ENCODE peak calls at places on chromosomes 5 and 9, in five cellular contexts. One of them, this sample, is unnamed.

GRCh38 chr9:35714123-35714522 is 17.9 kb downstream of the TLN1 start:
- DNase-seq in progenitor cell of endocrine pancreas: no peak
- DNase-seq in glutamatergic neuron: no peak
- DNase-seq in A549: no peak
- DNase-seq in B cell: no peak
- DNase-seq in this sample: no peak

GRCh38 chr9:88722753-88723152 is 187.8 kb downstream of the NXNL2 start:
- DNase-seq in A549: peak; percentile 53
- DNase-seq in B cell: no peak
- DNase-seq in glutamatergic neuron: no peak
- DNase-seq in progenitor cell of endocrine pancreas: no peak
- DNase-seq in this sample: peak; percentile 28

GRCh38 chr9:22742401-22742800 is 295.8 kb downstream of the DMRTA1 start:
- DNase-seq in glutamatergic neuron: no peak
- DNase-seq in B cell: no peak
- DNase-seq in progenitor cell of endocrine pancreas: no peak
- DNase-seq in A549: no peak
- DNase-seq in this sample: no peak

GRCh38 chr9:112705773-112706427 is 12.0 kb downstream of the INIP start:
- DNase-seq in B cell: no peak
- DNase-seq in A549: peak; percentile 48
- DNase-seq in progenitor cell of endocrine pancreas: no peak
- DNase-seq in glutamatergic neuron: peak; percentile 24
- DNase-seq in this sample: no peak

GRCh38 chr5:106508894-106509293 is 1161.8 kb downstream of the EFNA5 start:
- DNase-seq in A549: no peak
- DNase-seq in glutamatergic neuron: no peak
- DNase-seq in B cell: no peak
- DNase-seq in progenitor cell of endocrine pancreas: no peak
- DNase-seq in this sample: no peak

GRCh38 chr5:66933066-66933465 is 263.5 kb downstream of the CD180 start:
- DNase-seq in A549: no peak
- DNase-seq in progenitor cell of endocrine pancreas: no peak
- DNase-seq in B cell: no peak
- DNase-seq in glutamatergic neuron: no peak
- DNase-seq in this sample: no peak

GRCh38 chr5:180832638-180833068 is 28.4 kb downstream of the ZFP62 start:
- DNase-seq in A549: no peak
- DNase-seq in B cell: peak; percentile 53
- DNase-seq in progenitor cell of endocrine pancreas: no peak
- DNase-seq in glutamatergic neuron: no peak
- DNase-seq in this sample: peak; percentile 67

GRCh38 chr5:76489877-76490688 is 87.0 kb downstream of the IQGAP2 start:
- DNase-seq in B cell: no peak
- DNase-seq in glutamatergic neuron: no peak
- DNase-seq in progenitor cell of endocrine pancreas: no peak
- DNase-seq in A549: no peak
- DNase-seq in this sample: no peak

GRCh38 chr9:29044959-29045358 is 1471.7 kb upstream of the C9orf72 start:
- DNase-seq in A549: peak; percentile 19
- DNase-seq in B cell: no peak
- DNase-seq in progenitor cell of endocrine pancreas: no peak
- DNase-seq in glutamatergic neuron: no peak
- DNase-seq in this sample: no peak

GRCh38 chr9:20041717-20042116 is 252.9 kb upstream of the SLC24A2 start:
- DNase-seq in glutamatergic neuron: no peak
- DNase-seq in A549: no peak
- DNase-seq in B cell: no peak
- DNase-seq in progenitor cell of endocrine pancreas: no peak
- DNase-seq in this sample: no peak

GRCh38 chr5:122498163-122498562 is 186.1 kb downstream of the SNCAIP start:
- DNase-seq in progenitor cell of endocrine pancreas: no peak
- DNase-seq in B cell: no peak
- DNase-seq in A549: no peak
- DNase-seq in glutamatergic neuron: peak; percentile 51
- DNase-seq in this sample: no peak

GRCh38 chr5:33692983-33693382 is 198.8 kb downstream of the ADAMTS12 start:
- DNase-seq in A549: no peak
- DNase-seq in glutamatergic neuron: no peak
- DNase-seq in B cell: no peak
- DNase-seq in progenitor cell of endocrine pancreas: no peak
- DNase-seq in this sample: no peak

GRCh38 chr5:173041881-173042481 is 14.2 kb upstream of the CREBRF start:
- DNase-seq in glutamatergic neuron: no peak
- DNase-seq in A549: no peak
- DNase-seq in progenitor cell of endocrine pancreas: no peak
- DNase-seq in B cell: no peak
- DNase-seq in this sample: no peak

GRCh38 chr9:136587145-136587943 is 41.5 kb upstream of the NOTCH1 start:
- DNase-seq in B cell: no peak
- DNase-seq in progenitor cell of endocrine pancreas: no peak
- DNase-seq in A549: no peak
- DNase-seq in glutamatergic neuron: no peak
- DNase-seq in this sample: no peak

GRCh38 chr9:125433461-125434001 is 171.9 kb downstream of the GAPVD1 start:
- DNase-seq in progenitor cell of endocrine pancreas: no peak
- DNase-seq in A549: no peak
- DNase-seq in glutamatergic neuron: no peak
- DNase-seq in B cell: no peak
- DNase-seq in this sample: no peak

GRCh38 chr5:112737088-112737471 is 605 bp upstream of the APC start:
- DNase-seq in progenitor cell of endocrine pancreas: no peak
- DNase-seq in glutamatergic neuron: no peak
- DNase-seq in B cell: no peak
- DNase-seq in A549: no peak
- DNase-seq in this sample: no peak

GRCh38 chr9:21153688-21154608 is 12.3 kb upstream of the IFNW1 start:
- DNase-seq in progenitor cell of endocrine pancreas: no peak
- DNase-seq in B cell: no peak
- DNase-seq in glutamatergic neuron: no peak
- DNase-seq in A549: peak; percentile 28
- DNase-seq in this sample: peak; percentile 34

GRCh38 chr5:81631124-81631523 is 119.8 kb downstream of the SSBP2 start:
- DNase-seq in progenitor cell of endocrine pancreas: no peak
- DNase-seq in A549: no peak
- DNase-seq in B cell: no peak
- DNase-seq in glutamatergic neuron: no peak
- DNase-seq in this sample: peak; percentile 89

GRCh38 chr5:415928-416635 is 26.9 kb upstream of the EXOC3 start:
- DNase-seq in A549: no peak
- DNase-seq in B cell: no peak
- DNase-seq in glutamatergic neuron: no peak
- DNase-seq in progenitor cell of endocrine pancreas: no peak
- DNase-seq in this sample: no peak

GRCh38 chr9:1947438-1947837 is 67.7 kb upstream of the SMARCA2 start:
- DNase-seq in A549: no peak
- DNase-seq in progenitor cell of endocrine pancreas: no peak
- DNase-seq in glutamatergic neuron: no peak
- DNase-seq in B cell: no peak
- DNase-seq in this sample: no peak

GRCh38 chr9:123365287-123365880 is 9.4 kb downstream of the CRB2 start:
- DNase-seq in glutamatergic neuron: no peak
- DNase-seq in progenitor cell of endocrine pancreas: no peak
- DNase-seq in A549: peak; percentile 44
- DNase-seq in B cell: no peak
- DNase-seq in this sample: no peak

GRCh38 chr5:135013947-135014570 is 20.0 kb downstream of the PITX1 start:
- DNase-seq in B cell: no peak
- DNase-seq in glutamatergic neuron: peak; percentile 11
- DNase-seq in progenitor cell of endocrine pancreas: no peak
- DNase-seq in A549: no peak
- DNase-seq in this sample: no peak

GRCh38 chr5:166340039-166340438 is 1951.4 kb upstream of the WWC1 start:
- DNase-seq in glutamatergic neuron: no peak
- DNase-seq in B cell: no peak
- DNase-seq in A549: no peak
- DNase-seq in progenitor cell of endocrine pancreas: no peak
- DNase-seq in this sample: no peak

GRCh38 chr5:170627271-170627670 is 123.5 kb downstream of the KCNIP1 start:
- DNase-seq in B cell: no peak
- DNase-seq in progenitor cell of endocrine pancreas: no peak
- DNase-seq in glutamatergic neuron: no peak
- DNase-seq in A549: no peak
- DNase-seq in this sample: no peak

GRCh38 chr5:88682797-88683496 is 200.0 kb downstream of the MEF2C start:
- DNase-seq in glutamatergic neuron: no peak
- DNase-seq in B cell: no peak
- DNase-seq in progenitor cell of endocrine pancreas: no peak
- DNase-seq in A549: no peak
- DNase-seq in this sample: no peak

GRCh38 chr5:91076138-91076537 is 307.0 kb downstream of the ARRDC3 start:
- DNase-seq in B cell: no peak
- DNase-seq in progenitor cell of endocrine pancreas: no peak
- DNase-seq in A549: no peak
- DNase-seq in glutamatergic neuron: no peak
- DNase-seq in this sample: no peak

GRCh38 chr5:91070761-91071429 is 312.2 kb downstream of the ARRDC3 start:
- DNase-seq in B cell: no peak
- DNase-seq in glutamatergic neuron: no peak
- DNase-seq in A549: no peak
- DNase-seq in progenitor cell of endocrine pancreas: no peak
- DNase-seq in this sample: no peak

GRCh38 chr5:91072891-91073290 is 310.2 kb downstream of the ARRDC3 start:
- DNase-seq in A549: no peak
- DNase-seq in B cell: no peak
- DNase-seq in glutamatergic neuron: no peak
- DNase-seq in progenitor cell of endocrine pancreas: no peak
- DNase-seq in this sample: no peak

GRCh38 chr5:91077623-91078022 is 305.5 kb downstream of the ARRDC3 start:
- DNase-seq in B cell: no peak
- DNase-seq in glutamatergic neuron: no peak
- DNase-seq in progenitor cell of endocrine pancreas: no peak
- DNase-seq in A549: no peak
- DNase-seq in this sample: no peak

DNA sequence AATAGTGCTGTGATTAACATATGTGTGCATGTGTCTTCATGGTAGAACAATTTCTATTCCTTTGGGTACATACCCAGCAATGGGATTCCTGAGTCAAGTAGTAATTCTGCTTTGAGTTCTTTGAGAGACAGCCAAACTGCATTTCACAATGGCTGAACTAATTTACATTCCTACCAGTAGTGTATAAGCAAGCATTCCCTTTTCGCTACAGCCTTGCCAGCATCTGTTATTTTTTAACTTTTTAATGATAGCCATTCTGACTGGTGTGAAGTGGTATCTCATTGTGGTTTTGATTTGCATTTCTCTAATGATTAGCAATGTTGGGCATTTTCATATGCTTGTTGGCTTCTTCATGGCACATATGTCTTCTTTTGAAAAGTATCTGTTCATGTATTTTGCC is 308.5 kb downstream of the ARRDC3 start:
- DNase-seq in progenitor cell of endocrine pancreas: no peak
- DNase-seq in B cell: no peak
- DNase-seq in A549: peak; percentile 12
- DNase-seq in glutamatergic neuron: no peak
- DNase-seq in this sample: no peak
- TF ChIP-seq CTCF in progenitor cell of endocrine pancreas: no peak
- TF ChIP-seq CTCF in B cell: no peak
- TF ChIP-seq CTCF in A549: no peak
- TF ChIP-seq CTCF in glutamatergic neuron: no peak
- TF ChIP-seq CTCF in this sample: no peak

GRCh38 chr9:85142461-85143401 is 473.2 kb downstream of the NTRK2 start:
- DNase-seq in glutamatergic neuron: no peak
- DNase-seq in progenitor cell of endocrine pancreas: no peak
- DNase-seq in A549: peak; percentile 16
- DNase-seq in B cell: no peak
- DNase-seq in this sample: peak; percentile 55
- TF ChIP-seq CTCF in glutamatergic neuron: peak; percentile 40
- TF ChIP-seq CTCF in progenitor cell of endocrine pancreas: peak; percentile 61
- TF ChIP-seq CTCF in A549: peak; percentile 19
- TF ChIP-seq CTCF in B cell: peak; percentile 18
- TF ChIP-seq CTCF in this sample: peak; percentile 69

GRCh38 chr5:133319905-133320520 is 268.2 kb downstream of the HSPA4 start:
- DNase-seq in progenitor cell of endocrine pancreas: no peak
- DNase-seq in B cell: no peak
- DNase-seq in glutamatergic neuron: no peak
- DNase-seq in A549: peak; percentile 19
- DNase-seq in this sample: no peak
- TF ChIP-seq CTCF in progenitor cell of endocrine pancreas: peak; percentile 35
- TF ChIP-seq CTCF in B cell: no peak
- TF ChIP-seq CTCF in glutamatergic neuron: no peak
- TF ChIP-seq CTCF in A549: peak; percentile 29
- TF ChIP-seq CTCF in this sample: no peak

GRCh38 chr5:29351170-29351569 is 1842.3 kb upstream of the CDH6 start:
- DNase-seq in B cell: no peak
- DNase-seq in A549: no peak
- DNase-seq in progenitor cell of endocrine pancreas: no peak
- DNase-seq in glutamatergic neuron: no peak
- DNase-seq in this sample: no peak
- TF ChIP-seq CTCF in B cell: no peak
- TF ChIP-seq CTCF in A549: no peak
- TF ChIP-seq CTCF in progenitor cell of endocrine pancreas: no peak
- TF ChIP-seq CTCF in glutamatergic neuron: no peak
- TF ChIP-seq CTCF in this sample: no peak

DNA sequence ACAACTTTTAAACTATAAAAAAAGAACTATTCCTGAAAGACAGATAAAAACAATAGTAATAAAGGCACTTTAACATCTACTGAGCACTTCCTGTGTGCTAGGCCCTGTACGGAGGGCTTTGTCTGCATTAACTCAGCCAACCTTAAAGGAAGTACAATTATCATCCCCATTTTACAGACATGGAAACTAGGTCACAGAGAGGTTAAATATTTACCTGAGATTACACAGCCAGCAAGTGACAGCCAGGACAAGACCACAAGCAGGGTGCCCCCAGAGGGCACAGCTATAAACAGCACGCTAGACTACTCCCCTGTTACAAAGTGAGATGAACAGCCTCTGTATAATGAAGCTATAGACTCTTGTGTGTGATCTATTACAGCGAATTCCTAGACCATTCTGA is 25.5 kb downstream of the DDX31 start:
- DNase-seq in glutamatergic neuron: no peak
- DNase-seq in A549: peak; percentile 38
- DNase-seq in B cell: no peak
- DNase-seq in progenitor cell of endocrine pancreas: no peak
- DNase-seq in this sample: no peak
- TF ChIP-seq CTCF in glutamatergic neuron: no peak
- TF ChIP-seq CTCF in A549: no peak
- TF ChIP-seq CTCF in B cell: no peak
- TF ChIP-seq CTCF in progenitor cell of endocrine pancreas: peak; percentile 20
- TF ChIP-seq CTCF in this sample: peak; percentile 23